ENCODE peak calls at places on chromosomes 13 and 19, in five cellular contexts. T is K562, Z is uterus, U is Peyer's patch, H is breast epithelium. G is an unnamed sample. For H3K36me3, the result is how much of the 10 kb centered on the place peaks cover.

GRCh38 chr13:48892311-48892710 is 83.4 kb upstream of the FNDC3A start:
- DNase-seq in T (no peak), Z (no peak), U (no peak), H (no peak), G (peak)

GRCh38 chr19:29854033-29854432 is 42.2 kb downstream of the CCNE1 start:
- DNase-seq in T (no peak), Z (no peak), U (no peak), H (no peak), G (no peak)

GRCh38 chr13:97385146-97385545 is 48.8 kb upstream of the RAP2A start:
- DNase-seq in T (no peak), Z (no peak), U (no peak), H (no peak), G (peak)

GRCh38 chr13:52010890-52011689 is at the start of gene ATP7B:
- DNase-seq in T (peak), Z (no peak), U (no peak), H (no peak), G (no peak)

GRCh38 chr19:53183146-53183545 is 10.0 kb downstream of the ZNF665 start:
- DNase-seq in T (no peak), Z (no peak), U (no peak), H (no peak), G (peak)

GRCh38 chr19:33868821-33869412 is 72.2 kb downstream of the KCTD15 start:
- DNase-seq in T (no peak), Z (peak), U (no peak), H (peak), G (no peak)

GRCh38 chr13:50529154-50529882 is 314.2 kb downstream of the DLEU7 start:
- DNase-seq in T (peak), Z (peak), U (peak), H (peak), G (peak)

GRCh38 chr19:53977991-53978731 is 13.3 kb upstream of the CACNG6 start:
- DNase-seq in T (peak), Z (peak), U (no peak), H (no peak), G (no peak)

GRCh38 chr19:5434970-5435641 is 20.1 kb upstream of the ZNRF4 start:
- DNase-seq in T (peak), Z (no peak), U (no peak), H (no peak), G (peak)

GRCh38 chr19:18590273-18591272 is 2.0 kb downstream of the REX1BD start:
- DNase-seq in T (peak), Z (no peak), U (no peak), H (no peak), G (no peak)

GRCh38 chr13:94178625-94179244 is 300.7 kb downstream of the DCT start:
- DNase-seq in T (no peak), Z (no peak), U (no peak), H (no peak), G (no peak)

GRCh38 chr13:25281193-25281936 is 5.9 kb downstream of the MTMR6 start:
- DNase-seq in T (no peak), Z (no peak), U (no peak), H (no peak), G (no peak)

GRCh38 chr13:21055511-21056045 is 5.8 kb downstream of the LATS2 start:
- DNase-seq in T (no peak), Z (no peak), U (no peak), H (no peak), G (no peak)

GRCh38 chr19:8557637-8558238 is 19.5 kb downstream of the MYO1F start:
- DNase-seq in T (no peak), Z (no peak), U (no peak), H (no peak), G (no peak)

GRCh38 chr19:30393046-30393445 is 20.9 kb downstream of the ZNF536 start:
- DNase-seq in T (no peak), Z (no peak), U (no peak), H (no peak), G (peak)

GRCh38 chr19:42424345-42424707 is 2.9 kb downstream of the LIPE start:
- DNase-seq in T (no peak), Z (no peak), U (no peak), H (no peak), G (no peak)

GRCh38 chr13:82356667-82357066 is 1525.6 kb downstream of the SLITRK1 start:
- DNase-seq in T (no peak), Z (no peak), U (no peak), H (no peak), G (no peak)

GRCh38 chr13:50650936-50651638 is 192.4 kb downstream of the DLEU7 start:
- DNase-seq in T (no peak), Z (no peak), U (no peak), H (no peak), G (no peak)

DNA sequence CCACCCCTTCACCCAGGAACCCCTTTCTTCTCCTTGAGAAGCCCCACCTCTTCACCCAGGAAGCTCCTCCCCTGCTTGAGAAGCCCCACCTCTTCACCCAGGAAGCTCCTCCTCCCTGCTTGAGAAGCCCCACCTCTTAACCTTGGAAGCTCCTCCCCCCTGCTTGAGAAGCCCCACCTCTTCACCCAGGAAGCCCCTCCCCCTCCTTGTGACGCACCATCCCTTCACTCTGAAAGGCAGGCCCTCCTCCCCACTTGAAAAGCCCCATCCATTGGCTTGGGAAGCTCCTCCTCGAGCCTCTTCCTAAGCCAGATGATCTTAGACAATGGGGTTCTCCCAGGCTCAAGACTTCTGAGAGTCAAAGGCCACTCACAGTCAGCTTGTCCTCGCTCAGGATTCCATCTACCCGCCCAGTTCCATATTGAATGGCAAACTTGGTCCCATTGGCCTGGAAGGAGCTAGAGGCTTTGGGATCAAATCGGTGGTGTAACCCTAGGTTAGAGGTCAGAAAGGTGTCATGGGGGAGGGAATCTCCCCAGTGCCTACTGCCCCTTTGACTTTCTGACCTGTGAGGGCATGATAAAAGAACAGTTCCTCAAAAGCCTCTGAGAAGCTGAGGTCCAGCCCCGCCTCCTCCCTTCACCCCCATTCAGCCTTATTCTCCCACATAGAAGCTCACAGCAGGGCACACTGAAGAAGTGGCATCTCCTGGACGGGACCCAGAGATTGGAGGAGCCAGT is 4.0 kb downstream of the NAPSA start:
- DNase-seq in T (peak), Z (no peak), U (no peak), H (no peak), G (no peak)
- H3K27ac ChIP-seq in T (peak), Z (no peak), U (peak), H (no peak), G (no peak)

GRCh38 chr19:32364040-32364439 is 18.6 kb downstream of the ZNF507 start:
- DNase-seq in T (no peak), Z (no peak), U (no peak), H (no peak), G (no peak)

GRCh38 chr19:32362318-32362691 is 16.9 kb downstream of the ZNF507 start:
- DNase-seq in T (no peak), Z (no peak), U (no peak), H (no peak), G (no peak)

GRCh38 chr19:32363175-32363574 is 17.8 kb downstream of the ZNF507 start:
- DNase-seq in T (no peak), Z (no peak), U (no peak), H (no peak), G (no peak)

GRCh38 chr19:32361574-32362317 is 16.3 kb downstream of the ZNF507 start:
- DNase-seq in T (no peak), Z (no peak), U (no peak), H (no peak), G (no peak)

GRCh38 chr19:32363632-32364031 is 18.2 kb downstream of the ZNF507 start:
- DNase-seq in T (no peak), Z (no peak), U (no peak), H (no peak), G (no peak)
- H3K36me3 ChIP-seq in T (half or more), Z (under half), U (under half), H (under half), G (half or more)

GRCh38 chr19:49167857-49168409 is 10.3 kb downstream of the TRPM4 start:
- DNase-seq in T (no peak), Z (no peak), U (no peak), H (no peak), G (no peak)
- H3K27ac ChIP-seq in T (no peak), Z (no peak), U (no peak), H (no peak), G (no peak)

GRCh38 chr19:14394167-14394566 is 12.9 kb downstream of the ADGRE5 start:
- DNase-seq in T (no peak), Z (no peak), U (no peak), H (no peak), G (no peak)
- H3K36me3 ChIP-seq in T (half or more), Z (under half), U (under half), H (under half), G (half or more)

GRCh38 chr13:83980322-83980721 is 98.0 kb upstream of the SLITRK1 start:
- DNase-seq in T (no peak), Z (no peak), U (no peak), H (no peak), G (no peak)
- H3K27ac ChIP-seq in T (no peak), Z (no peak), U (no peak), H (no peak), G (no peak)

DNA sequence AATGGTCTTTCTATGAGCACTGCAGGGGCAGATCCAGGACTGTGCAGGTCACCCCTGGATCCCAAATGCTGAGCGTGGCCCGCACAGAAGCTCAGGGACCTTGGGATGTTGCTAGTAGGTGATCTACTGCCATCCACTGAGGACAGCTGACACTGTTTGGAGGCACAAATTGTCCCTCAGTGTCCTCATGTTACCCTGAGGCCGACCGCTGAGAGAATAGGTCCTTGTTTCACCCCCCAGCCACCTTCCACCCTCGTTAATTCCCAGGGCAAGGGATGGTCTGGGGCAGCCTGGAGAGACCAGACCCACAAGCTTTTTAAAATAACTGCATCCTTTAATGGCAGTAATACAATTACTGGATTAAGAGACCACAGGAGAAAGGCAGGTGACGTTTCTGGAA is 15.4 kb upstream of the TMEM160 start:
- DNase-seq in T (no peak), Z (no peak), U (no peak), H (no peak), G (no peak)
- H3K36me3 ChIP-seq in T (under half), Z (under half), U (under half), H (under half), G (under half)

DNA sequence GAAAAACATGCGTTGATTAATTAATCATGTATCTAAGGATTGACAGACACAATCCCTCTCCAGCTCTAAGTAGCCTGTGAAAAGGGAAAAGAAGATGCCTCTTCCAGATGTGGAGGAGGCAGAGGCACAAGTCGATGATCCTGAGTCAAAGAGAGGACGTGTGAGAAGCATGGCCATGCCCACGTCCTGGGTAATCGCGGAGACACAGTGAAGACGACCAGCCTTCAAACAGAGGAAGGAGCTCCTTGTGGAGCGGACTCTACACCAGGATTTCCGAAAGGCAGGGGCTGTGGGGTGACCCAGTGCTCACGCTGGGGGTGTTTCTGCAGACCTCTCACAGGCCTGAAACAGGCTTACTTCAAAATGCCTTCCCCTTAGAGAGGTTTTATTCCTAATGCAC is 70.5 kb downstream of the COL4A1 start:
- DNase-seq in T (no peak), Z (no peak), U (no peak), H (no peak), G (peak)
- H3K27ac ChIP-seq in T (no peak), Z (peak), U (peak), H (no peak), G (no peak)

G was measured in SJSA1.